ENCODE peak calls at places on chromosomes 1 and 21, in eight cellular contexts. T, S, Z, A, J, P, H and I are unnamed samples. For H3K27me3, the result is how much of the 10 kb centered on the place peaks cover.

GRCh38 chr1:69290266-69290665 is 277.5 kb upstream of the LRRC7 start:
- DNase-seq in Z (no peak), S (no peak), P (no peak), A (peak), J (no peak), H (no peak), T (peak), I (no peak)

GRCh38 chr1:82565146-82565545 is 764.4 kb downstream of the ADGRL2 start:
- DNase-seq in S (no peak), P (no peak), Z (peak), H (peak), J (peak), T (peak), A (peak), I (no peak)

GRCh38 chr1:28273216-28273860 is 14.0 kb downstream of the SESN2 start:
- DNase-seq in P (no peak), H (no peak), A (no peak), Z (no peak), S (no peak), T (no peak), J (peak), I (no peak)

GRCh38 chr1:166789286-166789685 is 50.0 kb upstream of the POGK start:
- DNase-seq in J (no peak), Z (no peak), A (no peak), H (no peak), S (no peak), T (no peak), P (no peak), I (no peak)

GRCh38 chr1:198124665-198125064 is 32.1 kb upstream of the NEK7 start:
- DNase-seq in Z (no peak), P (no peak), A (no peak), J (no peak), T (no peak), S (no peak), H (no peak), I (no peak)

GRCh38 chr1:101284021-101284420 is 47.2 kb downstream of the S1PR1 start:
- DNase-seq in T (no peak), S (no peak), J (no peak), P (peak), H (no peak), A (no peak), Z (no peak), I (peak)

GRCh38 chr1:201270616-201271390 is 12.5 kb upstream of the PKP1 start:
- DNase-seq in H (no peak), S (no peak), T (no peak), Z (no peak), A (no peak), P (no peak), J (no peak), I (no peak)

GRCh38 chr1:29655145-29655544 is 418.8 kb downstream of the PTPRU start:
- DNase-seq in J (no peak), P (no peak), S (no peak), H (no peak), T (no peak), Z (no peak), A (no peak), I (no peak)

GRCh38 chr1:44785027-44785376 is 3.0 kb downstream of the BEST4 start:
- DNase-seq in H (no peak), P (no peak), T (no peak), Z (no peak), J (no peak), A (no peak), S (no peak), I (no peak)

GRCh38 chr1:206908038-206908437 is 10.8 kb downstream of the IL24 start:
- DNase-seq in A (no peak), T (no peak), P (no peak), H (no peak), S (no peak), J (no peak), Z (no peak), I (no peak)

DNA sequence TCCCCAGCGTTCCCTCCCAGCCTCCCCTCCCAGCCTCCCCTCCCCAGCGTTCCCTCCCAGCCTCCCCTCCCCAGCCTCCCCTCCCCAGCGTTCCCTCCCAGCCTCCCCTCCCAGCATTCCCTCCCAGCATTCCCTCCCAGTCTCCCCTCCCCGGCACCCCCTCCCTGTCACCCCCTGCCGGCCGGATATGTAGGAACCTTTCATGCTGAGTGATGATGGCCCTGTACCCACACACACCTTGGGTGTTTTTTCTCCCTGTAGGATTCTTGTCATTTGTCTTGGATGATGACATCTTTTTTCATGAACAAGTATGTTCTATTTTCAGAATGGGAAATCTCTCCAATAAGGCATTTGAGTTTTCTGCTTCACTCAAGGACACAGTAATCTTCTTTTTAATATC is 19.6 kb downstream of the FTCD start:
- DNase-seq in Z (no peak), A (no peak), H (no peak), J (no peak), T (peak), P (no peak), S (no peak), I (no peak)
- H3K27me3 ChIP-seq in Z (under half), A (under half), H (under half), J (under half), T (under half), P (under half), S (under half), I (under half)

DNA sequence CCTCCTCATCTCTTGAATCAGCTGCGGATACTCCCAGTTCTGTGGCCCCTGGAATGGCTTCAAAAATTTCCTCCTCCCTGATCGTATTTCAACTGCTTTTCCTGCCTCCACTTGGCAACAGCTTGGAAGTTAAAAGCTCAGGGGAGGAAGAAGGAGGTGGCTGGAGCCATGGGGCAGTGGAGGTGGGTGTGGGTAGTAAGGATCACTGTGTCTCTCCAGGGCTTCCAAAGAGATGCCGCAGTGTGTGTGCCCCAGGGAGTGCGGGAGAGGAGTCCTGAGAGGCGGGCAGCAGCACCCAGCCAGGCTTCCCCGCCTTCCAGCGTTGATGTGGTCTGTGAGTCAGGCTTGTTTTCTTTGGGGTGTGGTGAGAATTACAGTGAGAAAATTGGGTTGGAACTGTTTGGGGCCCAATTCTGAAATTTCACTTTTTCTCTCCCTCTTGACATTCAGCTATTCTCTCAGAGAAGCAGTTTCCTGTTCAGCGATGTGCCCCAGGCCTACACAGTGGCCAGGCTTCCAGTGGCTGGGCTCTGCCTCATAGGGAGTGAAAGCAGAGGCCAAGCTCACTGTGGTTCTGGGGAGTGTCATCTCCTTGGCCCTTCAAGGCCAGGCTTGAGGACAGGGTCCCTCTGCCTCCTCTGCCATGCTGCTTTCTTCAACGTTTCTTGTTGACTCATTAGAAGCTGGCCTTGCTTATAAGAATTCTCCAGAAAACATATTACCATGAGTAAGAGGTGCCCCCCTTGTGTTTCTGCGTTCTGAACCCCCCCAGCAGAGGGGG is 69.0 kb downstream of the PGM1 start:
- DNase-seq in P (no peak), A (peak), J (peak), T (peak), H (peak), S (no peak), Z (no peak), I (no peak)
- H3K27me3 ChIP-seq in P (under half), A (under half), J (under half), T (under half), H (under half), S (under half), Z (under half), I (under half)

DNA sequence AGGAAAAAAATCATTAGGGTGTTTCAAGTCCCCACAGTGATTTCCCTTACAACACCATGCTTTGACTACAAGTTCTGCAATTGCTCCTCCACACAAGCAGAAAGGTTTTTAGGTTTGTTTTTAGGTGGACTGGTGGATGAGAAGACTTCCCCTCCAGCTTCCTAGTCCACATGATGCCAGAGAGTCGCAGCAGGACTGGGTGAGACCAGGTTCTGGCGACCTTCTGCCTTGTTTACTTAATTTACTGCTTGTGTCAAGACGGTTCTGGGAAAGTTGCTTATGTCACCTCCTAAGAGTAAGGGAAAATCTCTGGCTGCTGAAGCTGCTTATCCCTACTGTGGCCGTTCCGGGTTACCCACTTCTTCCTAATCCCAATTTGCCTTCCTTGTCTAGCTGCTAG is 76.4 kb downstream of the GLUL start:
- DNase-seq in T (no peak), S (no peak), A (no peak), Z (no peak), H (no peak), P (no peak), J (no peak), I (no peak)
- H3K27me3 ChIP-seq in T (under half), S (under half), A (under half), Z (under half), H (under half), P (under half), J (under half), I (under half)

GRCh38 chr21:14273736-14274538 is 58.0 kb downstream of the RBM11 start:
- DNase-seq in H (peak), S (no peak), P (no peak), A (no peak), Z (no peak), T (no peak), J (no peak), I (no peak)

GRCh38 chr21:14270631-14271030 is 54.7 kb downstream of the RBM11 start:
- DNase-seq in Z (no peak), T (no peak), S (no peak), A (no peak), J (no peak), H (no peak), P (no peak), I (no peak)

GRCh38 chr21:14271053-14271452 is 55.1 kb downstream of the RBM11 start:
- DNase-seq in T (no peak), A (no peak), H (no peak), J (no peak), P (no peak), S (no peak), Z (no peak), I (no peak)

GRCh38 chr21:14275806-14276205 is 59.8 kb downstream of the RBM11 start:
- DNase-seq in J (no peak), S (no peak), H (no peak), T (no peak), Z (no peak), A (no peak), P (no peak), I (no peak)
- H3K27me3 ChIP-seq in J (under half), S (under half), H (under half), T (under half), Z (under half), A (under half), P (under half), I (under half)

GRCh38 chr1:220889333-220889732 is 10.1 kb downstream of the HLX start:
- DNase-seq in Z (no peak), H (no peak), P (no peak), S (no peak), J (no peak), A (no peak), T (no peak), I (no peak)
- H3K27me3 ChIP-seq in Z (half or more), H (under half), P (under half), S (under half), J (under half), A (under half), T (under half), I (under half)

DNA sequence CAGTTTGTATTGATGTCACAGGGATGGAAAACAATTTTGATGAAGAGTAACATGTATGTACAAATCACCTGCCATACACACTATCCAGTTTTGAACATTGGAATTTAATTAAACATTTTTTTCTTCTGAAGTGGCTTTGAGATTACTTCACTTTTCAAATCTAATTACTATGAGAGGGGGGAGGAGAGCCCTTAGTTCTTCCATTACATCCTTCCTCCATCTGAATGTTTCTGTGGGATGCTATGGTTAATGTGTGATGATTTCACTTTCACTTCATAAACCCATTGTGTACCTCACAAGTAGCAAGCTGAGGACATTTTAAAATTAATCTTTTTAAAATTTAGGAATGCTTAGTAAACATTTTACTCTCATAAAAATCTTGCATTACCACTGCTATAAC is 156.9 kb downstream of the RUNX1 start:
- DNase-seq in Z (no peak), T (peak), A (peak), P (peak), S (no peak), H (no peak), J (peak), I (no peak)
- H3K27me3 ChIP-seq in Z (under half), T (under half), A (under half), P (under half), S (under half), H (under half), J (under half), I (under half)

GRCh38 chr1:55034476-55035133 is 4.7 kb upstream of the PCSK9 start:
- DNase-seq in P (no peak), Z (no peak), A (no peak), S (no peak), J (no peak), T (no peak), H (no peak), I (no peak)
- H3K27me3 ChIP-seq in P (under half), Z (under half), A (half or more), S (under half), J (half or more), T (under half), H (under half), I (under half)

GRCh38 chr1:232036161-232036942 is 409.8 kb downstream of the DISC1 start:
- DNase-seq in H (no peak), P (no peak), S (no peak), A (no peak), Z (no peak), T (no peak), J (no peak), I (no peak)
- H3K27me3 ChIP-seq in H (under half), P (under half), S (under half), A (under half), Z (under half), T (under half), J (under half), I (under half)